ENCODE peak calls at places on chromosomes 4 and X, in six cellular contexts. J is GM12891, K is upper lobe of left lung, L is HCT116, E is sigmoid colon, M is breast epithelium. Z is an unnamed sample.

GRCh38 chrX:48891402-48892288 is 5.9 kb downstream of the TIMM17B start:
- DNase-seq in L (peak; percentile 60), K (peak; percentile 95), M (peak; percentile 82), E (peak; percentile 96), J (peak; percentile 57), Z (peak; percentile 88)

GRCh38 chrX:8879750-8880149 is 78.6 kb upstream of the FAM9A start:
- DNase-seq in K (no peak), J (peak; percentile 6), E (no peak), M (no peak), L (no peak), Z (peak; percentile 32)

GRCh38 chrX:45807572-45808425 is 607.1 kb upstream of the DIPK2B start:
- DNase-seq in J (no peak), L (no peak), E (no peak), M (no peak), K (no peak), Z (no peak)

GRCh38 chr4:8587469-8588195 is 4.9 kb upstream of the CPZ start:
- DNase-seq in L (no peak), E (peak; percentile 59), K (no peak), J (no peak), M (no peak), Z (no peak)

GRCh38 chr4:10069065-10069626 is 47.5 kb downstream of the WDR1 start:
- DNase-seq in M (no peak), K (no peak), J (no peak), L (no peak), E (no peak), Z (no peak)

GRCh38 chr4:127212701-127213100 is 420.1 kb upstream of the INTU start:
- DNase-seq in K (no peak), L (no peak), J (no peak), M (no peak), E (no peak), Z (no peak)

GRCh38 chr4:184826315-184827266 is 823 bp upstream of the ACSL1 start:
- DNase-seq in L (no peak), J (peak; percentile 46), K (no peak), E (peak; percentile 73), M (no peak), Z (peak; percentile 46)

GRCh38 chrX:43961699-43962098 is 11.5 kb downstream of the NDP start:
- DNase-seq in J (no peak), K (no peak), M (no peak), L (no peak), E (no peak), Z (no peak)

GRCh38 chrX:39418936-39419659 is 617.8 kb downstream of the MID1IP1 start:
- DNase-seq in J (no peak), M (no peak), K (no peak), L (no peak), E (no peak), Z (peak; percentile 46)

GRCh38 chr4:2800691-2801596 is 8.1 kb downstream of the SH3BP2 start:
- DNase-seq in J (no peak), L (no peak), E (peak; percentile 91), K (peak; percentile 92), M (peak; percentile 57), Z (peak; percentile 62)

GRCh38 chr4:123477804-123478209 is 81.2 kb downstream of the SPRY1 start:
- DNase-seq in L (no peak), K (no peak), J (no peak), E (no peak), M (no peak), Z (no peak)

GRCh38 chr4:113077611-113078010 is 28.2 kb downstream of the ANK2 start:
- DNase-seq in M (no peak), L (no peak), K (no peak), J (no peak), E (no peak), Z (no peak)

GRCh38 chr4:88439161-88439760 is 17.7 kb upstream of the HERC5 start:
- DNase-seq in K (no peak), M (peak; percentile 36), J (no peak), L (no peak), E (no peak), Z (no peak)

GRCh38 chr4:14023901-14024300 is 396.4 kb upstream of the BOD1L1 start:
- DNase-seq in L (no peak), J (no peak), E (no peak), K (no peak), M (no peak), Z (no peak)

GRCh38 chrX:19739683-19740082 is 147.7 kb downstream of the SH3KBP1 start:
- DNase-seq in M (no peak), L (peak; percentile 32), J (no peak), E (peak; percentile 75), K (no peak), Z (peak; percentile 66)

GRCh38 chr4:7323872-7324650 is 110.7 kb downstream of the PSAPL1 start:
- DNase-seq in M (no peak), L (peak; percentile 7), K (no peak), E (no peak), J (no peak), Z (no peak)

GRCh38 chrX:76439188-76439587 is 11.7 kb downstream of the MAGEE1 start:
- DNase-seq in J (no peak), L (no peak), E (no peak), K (no peak), M (no peak), Z (no peak)

GRCh38 chr4:8568068-8568668 is 12.0 kb upstream of the GPR78 start:
- DNase-seq in E (no peak), L (no peak), J (no peak), M (no peak), K (no peak), Z (no peak)

GRCh38 chrX:75649829-75650228 is 127.0 kb upstream of the ZDHHC15 start:
- DNase-seq in J (no peak), K (no peak), L (no peak), M (no peak), E (no peak), Z (no peak)

GRCh38 chr4:83850435-83850834 is 314.5 kb downstream of the GPAT3 start:
- DNase-seq in M (no peak), E (no peak), L (no peak), J (no peak), K (no peak), Z (no peak)

GRCh38 chrX:9614016-9614415 is 149.2 kb downstream of the TBL1X start:
- DNase-seq in L (no peak), K (no peak), M (no peak), E (no peak), J (no peak), Z (no peak)

GRCh38 chrX:68503830-68504229 is 5.0 kb downstream of the YIPF6 start:
- DNase-seq in L (no peak), E (no peak), J (no peak), M (no peak), K (no peak), Z (no peak)

GRCh38 chrX:17617794-17618193 is 119.5 kb upstream of the SCML1 start:
- DNase-seq in E (no peak), K (no peak), M (no peak), L (no peak), J (no peak), Z (no peak)

GRCh38 chr4:39657465-39657864 is 18.8 kb upstream of the SMIM14 start:
- DNase-seq in K (no peak), L (no peak), M (no peak), E (no peak), J (no peak), Z (no peak)

GRCh38 chr4:16859031-16859430 is 39.4 kb downstream of the LDB2 start:
- DNase-seq in K (no peak), M (no peak), L (no peak), E (no peak), J (no peak), Z (no peak)

GRCh38 chr4:2255501-2256155 is 6.3 kb downstream of the MXD4 start:
- DNase-seq in E (peak; percentile 76), L (no peak), M (peak; percentile 73), K (peak; percentile 76), J (peak; percentile 6), Z (peak; percentile 28)

GRCh38 chr4:10094841-10095240 is 21.8 kb downstream of the WDR1 start:
- DNase-seq in J (no peak), L (no peak), E (no peak), K (no peak), M (no peak), Z (no peak)

DNA sequence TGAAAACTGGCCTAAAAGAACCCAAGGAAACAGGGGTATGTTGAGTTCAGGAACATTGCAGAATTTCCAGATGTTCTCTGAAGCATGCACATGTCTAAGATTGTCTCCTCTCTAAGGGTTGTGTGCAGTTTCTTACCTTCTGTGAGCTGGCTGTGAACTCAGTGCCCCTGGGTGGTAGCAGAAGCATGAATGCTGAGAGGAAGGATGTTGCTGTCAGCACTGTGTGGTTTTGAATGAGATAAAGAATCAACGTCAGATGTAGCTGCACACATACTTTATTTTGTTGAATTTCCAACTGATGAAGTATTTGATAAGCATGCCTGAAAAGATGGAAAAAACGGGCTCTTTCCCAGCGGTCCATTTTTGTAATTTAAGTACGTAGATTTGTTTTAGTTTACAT is 23.8 kb upstream of the CD38 start:
- DNase-seq in K (no peak), E (no peak), L (no peak), J (no peak), M (no peak), Z (no peak)
- TF ChIP-seq POLR2AphosphoS5 in K (no peak), E (no peak), L (no peak), J (no peak), M (no peak), Z (no peak)

DNA sequence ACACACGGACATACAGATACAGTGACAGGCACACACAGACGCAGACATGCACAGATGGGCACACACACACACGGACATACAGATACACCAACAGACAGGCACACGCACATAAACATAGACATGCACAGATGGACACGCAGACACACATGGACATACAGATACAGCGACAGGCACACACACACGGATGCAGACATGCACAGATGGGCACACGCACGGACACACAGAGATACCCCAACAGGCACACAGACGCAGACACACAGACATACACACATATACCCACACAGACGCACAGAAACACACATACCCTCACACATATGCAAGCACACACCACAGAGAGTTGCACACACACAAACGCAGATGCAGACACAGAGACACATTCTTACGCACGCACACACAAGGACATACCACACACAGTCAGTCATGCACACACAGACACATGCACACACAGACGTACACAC is 24.4 kb upstream of the SLC25A6 start:
- DNase-seq in L (no peak), K (no peak), E (peak; percentile 32), M (no peak), J (no peak), Z (no peak)
- TF ChIP-seq POLR2AphosphoS5 in L (no peak), K (no peak), E (no peak), M (no peak), J (no peak), Z (no peak)

DNA sequence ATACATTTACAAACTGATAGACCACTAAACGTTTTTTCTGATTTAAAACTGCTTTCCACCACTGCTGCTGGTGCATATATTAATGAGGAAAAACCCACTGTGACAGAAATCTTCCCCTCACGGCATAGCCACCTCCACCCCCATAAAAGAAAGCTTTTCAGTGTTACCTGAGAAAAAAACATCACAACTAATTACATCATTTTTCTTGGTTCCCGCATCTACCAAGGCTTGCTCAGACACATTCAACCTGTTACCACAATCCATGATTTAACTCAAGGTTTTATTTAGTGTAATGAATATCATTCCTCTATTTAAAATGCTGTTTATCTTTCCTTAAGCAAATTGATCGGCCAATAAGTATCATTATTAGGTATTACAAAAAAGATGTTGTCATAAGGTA is 1.7 kb downstream of the GPM6A start:
- DNase-seq in J (no peak), E (no peak), K (no peak), L (no peak), M (no peak), Z (no peak)
- TF ChIP-seq POLR2AphosphoS5 in J (no peak), E (no peak), K (no peak), L (no peak), M (no peak), Z (no peak)

GRCh38 chr4:151344948-151345347 is 19.5 kb upstream of the SH3D19 start:
- DNase-seq in J (no peak), L (no peak), K (no peak), E (no peak), M (no peak), Z (no peak)

GRCh38 chr4:151339472-151339871 is 14.1 kb upstream of the SH3D19 start:
- DNase-seq in K (no peak), J (no peak), E (no peak), L (no peak), M (no peak), Z (no peak)

GRCh38 chr4:151340751-151341385 is 15.5 kb upstream of the SH3D19 start:
- DNase-seq in E (no peak), M (no peak), K (no peak), J (no peak), L (no peak), Z (no peak)
- TF ChIP-seq POLR2AphosphoS5 in E (no peak), M (no peak), K (no peak), J (no peak), L (no peak), Z (no peak)

Z was measured in stomach.